ENCODE peak calls at places on chromosomes 4 and X, in seven cellular contexts. One of them, this sample, is unnamed.

GRCh38 chr4:12884846-12885796 is 599.0 kb downstream of the RAB28 start:
- DNase-seq in RWPE2: no peak
- DNase-seq in breast epithelium: no peak
- DNase-seq in endothelial cell: no peak
- DNase-seq in fibroblast of mammary gland: no peak
- DNase-seq in GM12865: no peak
- DNase-seq in cardiac fibroblast: no peak
- DNase-seq in this sample: no peak

GRCh38 chr4:186543206-186543605 is 12.2 kb downstream of the MTNR1A start:
- DNase-seq in cardiac fibroblast: no peak
- DNase-seq in fibroblast of mammary gland: no peak
- DNase-seq in GM12865: no peak
- DNase-seq in RWPE2: no peak
- DNase-seq in endothelial cell: no peak
- DNase-seq in breast epithelium: no peak
- DNase-seq in this sample: no peak

GRCh38 chr4:122360754-122361153 is 18.1 kb upstream of the ADAD1 start:
- DNase-seq in endothelial cell: no peak
- DNase-seq in RWPE2: no peak
- DNase-seq in cardiac fibroblast: no peak
- DNase-seq in GM12865: no peak
- DNase-seq in breast epithelium: no peak
- DNase-seq in fibroblast of mammary gland: no peak
- DNase-seq in this sample: no peak

GRCh38 chrX:17922303-17922702 is 61.2 kb upstream of the RAI2 start:
- DNase-seq in GM12865: no peak
- DNase-seq in cardiac fibroblast: no peak
- DNase-seq in RWPE2: no peak
- DNase-seq in endothelial cell: no peak
- DNase-seq in fibroblast of mammary gland: no peak
- DNase-seq in breast epithelium: no peak
- DNase-seq in this sample: no peak

GRCh38 chrX:139423186-139423585 is 107.4 kb upstream of the F9 start:
- DNase-seq in GM12865: no peak
- DNase-seq in endothelial cell: no peak
- DNase-seq in cardiac fibroblast: no peak
- DNase-seq in fibroblast of mammary gland: no peak
- DNase-seq in breast epithelium: no peak
- DNase-seq in RWPE2: no peak
- DNase-seq in this sample: no peak

GRCh38 chr4:31045724-31046318 is 325.7 kb downstream of the PCDH7 start:
- DNase-seq in fibroblast of mammary gland: peak
- DNase-seq in endothelial cell: peak
- DNase-seq in breast epithelium: no peak
- DNase-seq in GM12865: peak
- DNase-seq in cardiac fibroblast: peak
- DNase-seq in RWPE2: no peak
- DNase-seq in this sample: peak

GRCh38 chr4:2341911-2342652 is 76.4 kb downstream of the ZFYVE28 start:
- DNase-seq in RWPE2: no peak
- DNase-seq in GM12865: no peak
- DNase-seq in fibroblast of mammary gland: no peak
- DNase-seq in breast epithelium: peak
- DNase-seq in cardiac fibroblast: no peak
- DNase-seq in endothelial cell: no peak
- DNase-seq in this sample: no peak

GRCh38 chrX:41337140-41337539 is 3.2 kb downstream of the DDX3X start:
- DNase-seq in endothelial cell: no peak
- DNase-seq in fibroblast of mammary gland: no peak
- DNase-seq in breast epithelium: no peak
- DNase-seq in cardiac fibroblast: no peak
- DNase-seq in RWPE2: no peak
- DNase-seq in GM12865: no peak
- DNase-seq in this sample: no peak

GRCh38 chr4:110589297-110589696 is 33.6 kb downstream of the PITX2 start:
- DNase-seq in fibroblast of mammary gland: peak
- DNase-seq in GM12865: no peak
- DNase-seq in cardiac fibroblast: no peak
- DNase-seq in endothelial cell: no peak
- DNase-seq in RWPE2: no peak
- DNase-seq in breast epithelium: no peak
- DNase-seq in this sample: peak

GRCh38 chr4:135243960-135244561 is 1042.5 kb upstream of the PABPC4L start:
- DNase-seq in fibroblast of mammary gland: peak
- DNase-seq in endothelial cell: no peak
- DNase-seq in GM12865: no peak
- DNase-seq in RWPE2: no peak
- DNase-seq in cardiac fibroblast: no peak
- DNase-seq in breast epithelium: no peak
- DNase-seq in this sample: no peak

GRCh38 chr4:74228691-74229640 is 71.0 kb downstream of the MTHFD2L start:
- DNase-seq in GM12865: peak
- DNase-seq in endothelial cell: peak
- DNase-seq in fibroblast of mammary gland: peak
- DNase-seq in RWPE2: no peak
- DNase-seq in cardiac fibroblast: peak
- DNase-seq in breast epithelium: peak
- DNase-seq in this sample: peak

GRCh38 chr4:141415651-141416050 is 195.0 kb downstream of the ZNF330 start:
- DNase-seq in RWPE2: no peak
- DNase-seq in fibroblast of mammary gland: no peak
- DNase-seq in cardiac fibroblast: no peak
- DNase-seq in GM12865: no peak
- DNase-seq in breast epithelium: no peak
- DNase-seq in endothelial cell: no peak
- DNase-seq in this sample: no peak

GRCh38 chrX:103362504-103362903 is 6.2 kb downstream of the TCEAL9 start:
- DNase-seq in endothelial cell: no peak
- DNase-seq in breast epithelium: no peak
- DNase-seq in cardiac fibroblast: peak
- DNase-seq in RWPE2: no peak
- DNase-seq in fibroblast of mammary gland: peak
- DNase-seq in GM12865: no peak
- DNase-seq in this sample: no peak

GRCh38 chr4:13544556-13545393 is 467 bp upstream of the NKX3-2 start:
- DNase-seq in breast epithelium: no peak
- DNase-seq in fibroblast of mammary gland: peak
- DNase-seq in RWPE2: peak
- DNase-seq in cardiac fibroblast: peak
- DNase-seq in endothelial cell: peak
- DNase-seq in GM12865: peak
- DNase-seq in this sample: peak

GRCh38 chrX:104742345-104742744 is 176.3 kb downstream of the IL1RAPL2 start:
- DNase-seq in breast epithelium: no peak
- DNase-seq in RWPE2: no peak
- DNase-seq in GM12865: no peak
- DNase-seq in cardiac fibroblast: no peak
- DNase-seq in fibroblast of mammary gland: no peak
- DNase-seq in endothelial cell: no peak
- DNase-seq in this sample: peak

GRCh38 chr4:43410636-43411035 is 518.1 kb downstream of the GRXCR1 start:
- DNase-seq in GM12865: no peak
- DNase-seq in cardiac fibroblast: no peak
- DNase-seq in endothelial cell: no peak
- DNase-seq in fibroblast of mammary gland: no peak
- DNase-seq in RWPE2: no peak
- DNase-seq in breast epithelium: no peak
- DNase-seq in this sample: no peak

GRCh38 chr4:185881427-185881826 is 69.4 kb upstream of the SORBS2 start:
- DNase-seq in GM12865: no peak
- DNase-seq in fibroblast of mammary gland: no peak
- DNase-seq in cardiac fibroblast: peak
- DNase-seq in breast epithelium: no peak
- DNase-seq in endothelial cell: no peak
- DNase-seq in RWPE2: no peak
- DNase-seq in this sample: no peak

GRCh38 chr4:154854362-154854761 is 73.3 kb downstream of the RBM46 start:
- DNase-seq in RWPE2: no peak
- DNase-seq in cardiac fibroblast: peak
- DNase-seq in GM12865: no peak
- DNase-seq in breast epithelium: no peak
- DNase-seq in fibroblast of mammary gland: peak
- DNase-seq in endothelial cell: no peak
- DNase-seq in this sample: peak

GRCh38 chr4:153788064-153788418 is 842 bp downstream of the SFRP2 start:
- DNase-seq in cardiac fibroblast: no peak
- DNase-seq in RWPE2: no peak
- DNase-seq in breast epithelium: no peak
- DNase-seq in GM12865: no peak
- DNase-seq in endothelial cell: peak
- DNase-seq in fibroblast of mammary gland: peak
- DNase-seq in this sample: no peak

GRCh38 chr4:157220026-157220881 is at the start of gene GRIA2:
- DNase-seq in cardiac fibroblast: peak
- DNase-seq in fibroblast of mammary gland: peak
- DNase-seq in breast epithelium: no peak
- DNase-seq in endothelial cell: peak
- DNase-seq in RWPE2: no peak
- DNase-seq in GM12865: no peak
- DNase-seq in this sample: peak

GRCh38 chrX:103722505-103722904 is 11.8 kb downstream of the TMEM31 start:
- DNase-seq in GM12865: no peak
- DNase-seq in endothelial cell: no peak
- DNase-seq in cardiac fibroblast: peak
- DNase-seq in breast epithelium: no peak
- DNase-seq in fibroblast of mammary gland: peak
- DNase-seq in RWPE2: no peak
- DNase-seq in this sample: peak

GRCh38 chr4:154332681-154333421 is 158.7 kb downstream of the DCHS2 start:
- DNase-seq in RWPE2: no peak
- DNase-seq in GM12865: peak
- DNase-seq in cardiac fibroblast: peak
- DNase-seq in breast epithelium: no peak
- DNase-seq in endothelial cell: peak
- DNase-seq in fibroblast of mammary gland: peak
- DNase-seq in this sample: no peak

GRCh38 chr4:168451744-168452394 is 28.4 kb downstream of the DDX60L start:
- DNase-seq in cardiac fibroblast: peak
- DNase-seq in RWPE2: no peak
- DNase-seq in breast epithelium: no peak
- DNase-seq in endothelial cell: no peak
- DNase-seq in GM12865: no peak
- DNase-seq in fibroblast of mammary gland: peak
- DNase-seq in this sample: peak

GRCh38 chr4:153110739-153111138 is 93.5 kb upstream of the TRIM2 start:
- DNase-seq in GM12865: no peak
- DNase-seq in RWPE2: no peak
- DNase-seq in fibroblast of mammary gland: no peak
- DNase-seq in breast epithelium: no peak
- DNase-seq in cardiac fibroblast: no peak
- DNase-seq in endothelial cell: no peak
- DNase-seq in this sample: no peak

GRCh38 chrX:154115750-154116149 is 18.2 kb upstream of the MECP2 start:
- DNase-seq in breast epithelium: no peak
- DNase-seq in GM12865: no peak
- DNase-seq in cardiac fibroblast: no peak
- DNase-seq in endothelial cell: no peak
- DNase-seq in RWPE2: no peak
- DNase-seq in fibroblast of mammary gland: no peak
- DNase-seq in this sample: no peak

GRCh38 chrX:30309139-30309571 is at the start of gene NR0B1:
- DNase-seq in breast epithelium: no peak
- DNase-seq in RWPE2: no peak
- DNase-seq in fibroblast of mammary gland: no peak
- DNase-seq in GM12865: no peak
- DNase-seq in cardiac fibroblast: peak
- DNase-seq in endothelial cell: peak
- DNase-seq in this sample: no peak

GRCh38 chrX:30304866-30305265 is 4.3 kb downstream of the NR0B1 start:
- DNase-seq in cardiac fibroblast: no peak
- DNase-seq in fibroblast of mammary gland: no peak
- DNase-seq in breast epithelium: no peak
- DNase-seq in endothelial cell: no peak
- DNase-seq in GM12865: no peak
- DNase-seq in RWPE2: no peak
- DNase-seq in this sample: peak

GRCh38 chrX:30307466-30307865 is 1.7 kb downstream of the NR0B1 start:
- DNase-seq in GM12865: no peak
- DNase-seq in fibroblast of mammary gland: no peak
- DNase-seq in breast epithelium: no peak
- DNase-seq in RWPE2: no peak
- DNase-seq in cardiac fibroblast: no peak
- DNase-seq in endothelial cell: no peak
- DNase-seq in this sample: no peak

GRCh38 chrX:30310429-30311206 is 1.4 kb upstream of the NR0B1 start:
- DNase-seq in cardiac fibroblast: no peak
- DNase-seq in GM12865: no peak
- DNase-seq in fibroblast of mammary gland: no peak
- DNase-seq in RWPE2: no peak
- DNase-seq in endothelial cell: no peak
- DNase-seq in breast epithelium: no peak
- DNase-seq in this sample: no peak

GRCh38 chrX:30308263-30309138 is 689 bp downstream of the NR0B1 start:
- DNase-seq in RWPE2: no peak
- DNase-seq in GM12865: peak
- DNase-seq in fibroblast of mammary gland: peak
- DNase-seq in cardiac fibroblast: peak
- DNase-seq in endothelial cell: peak
- DNase-seq in breast epithelium: no peak
- DNase-seq in this sample: no peak
- TF ChIP-seq CTCF in RWPE2: peak
- TF ChIP-seq CTCF in GM12865: peak
- TF ChIP-seq CTCF in fibroblast of mammary gland: no peak
- TF ChIP-seq CTCF in cardiac fibroblast: peak
- TF ChIP-seq CTCF in endothelial cell: peak
- TF ChIP-seq CTCF in breast epithelium: no peak
- TF ChIP-seq CTCF in this sample: no peak

GRCh38 chrX:20594985-20595384 is 328.3 kb upstream of the RPS6KA3 start:
- DNase-seq in fibroblast of mammary gland: peak
- DNase-seq in cardiac fibroblast: peak
- DNase-seq in breast epithelium: no peak
- DNase-seq in RWPE2: no peak
- DNase-seq in GM12865: no peak
- DNase-seq in endothelial cell: no peak
- DNase-seq in this sample: no peak
- TF ChIP-seq CTCF in fibroblast of mammary gland: peak
- TF ChIP-seq CTCF in cardiac fibroblast: peak
- TF ChIP-seq CTCF in breast epithelium: no peak
- TF ChIP-seq CTCF in RWPE2: peak
- TF ChIP-seq CTCF in GM12865: no peak
- TF ChIP-seq CTCF in endothelial cell: peak
- TF ChIP-seq CTCF in this sample: no peak

DNA sequence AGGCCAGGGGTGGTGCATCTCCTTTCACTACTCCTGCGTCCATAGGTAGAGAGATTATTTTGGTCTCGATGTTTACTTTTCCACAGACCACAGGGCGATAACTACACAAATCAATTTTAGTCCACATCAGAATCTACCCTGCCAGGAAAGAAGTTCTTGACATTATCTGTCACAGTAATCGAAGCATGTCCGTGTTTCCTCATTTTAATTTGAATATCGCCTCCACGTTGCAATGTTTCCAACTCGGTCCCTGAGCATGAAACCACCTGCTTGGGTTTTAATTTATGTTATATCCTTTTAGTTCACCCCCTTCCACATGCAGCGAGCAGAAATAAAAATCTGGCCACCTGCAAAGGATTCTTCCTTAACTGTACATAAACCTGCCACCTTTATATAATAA is 100.1 kb upstream of the ATXN3L start:
- DNase-seq in endothelial cell: no peak
- DNase-seq in GM12865: no peak
- DNase-seq in fibroblast of mammary gland: no peak
- DNase-seq in RWPE2: no peak
- DNase-seq in cardiac fibroblast: no peak
- DNase-seq in breast epithelium: no peak
- DNase-seq in this sample: no peak
- TF ChIP-seq CTCF in endothelial cell: no peak
- TF ChIP-seq CTCF in GM12865: no peak
- TF ChIP-seq CTCF in fibroblast of mammary gland: no peak
- TF ChIP-seq CTCF in RWPE2: no peak
- TF ChIP-seq CTCF in cardiac fibroblast: no peak
- TF ChIP-seq CTCF in breast epithelium: no peak
- TF ChIP-seq CTCF in this sample: no peak

GRCh38 chr4:10506077-10506476 is 48.9 kb upstream of the ZNF518B start:
- DNase-seq in GM12865: no peak
- DNase-seq in endothelial cell: no peak
- DNase-seq in RWPE2: no peak
- DNase-seq in breast epithelium: no peak
- DNase-seq in cardiac fibroblast: no peak
- DNase-seq in fibroblast of mammary gland: no peak
- DNase-seq in this sample: no peak
- TF ChIP-seq CTCF in GM12865: no peak
- TF ChIP-seq CTCF in endothelial cell: no peak
- TF ChIP-seq CTCF in RWPE2: no peak
- TF ChIP-seq CTCF in breast epithelium: no peak
- TF ChIP-seq CTCF in cardiac fibroblast: no peak
- TF ChIP-seq CTCF in fibroblast of mammary gland: no peak
- TF ChIP-seq CTCF in this sample: no peak

This sample was measured in MCF 10A.